ENCODE peak calls at places on chromosomes 5 and 9, in six cellular contexts. M, I, O, Y, Z and Q are unnamed samples.

GRCh38 chr5:77707786-77708185 is 68.4 kb downstream of the TBCA start:
- DNase-seq in Z (peak; percentile 12), Y (no peak), O (no peak), I (no peak), M (peak; percentile 36), Q (no peak)

GRCh38 chr5:140569197-140569596 is 4.6 kb downstream of the SLC35A4 start:
- DNase-seq in Z (no peak), Y (no peak), O (no peak), I (no peak), M (no peak), Q (peak; percentile 32)

GRCh38 chr5:360277-361027 is 38.9 kb downstream of the AHRR start:
- DNase-seq in Z (no peak), O (no peak), M (no peak), Y (no peak), I (no peak), Q (no peak)

GRCh38 chr5:139637438-139638089 is 10.6 kb upstream of the CXXC5 start:
- DNase-seq in I (peak; percentile 89), O (no peak), Y (peak; percentile 84), M (peak; percentile 74), Z (peak; percentile 90), Q (no peak)

GRCh38 chr5:118775790-118776499 is 212.4 kb downstream of the DTWD2 start:
- DNase-seq in Y (no peak), I (no peak), M (no peak), O (no peak), Z (no peak), Q (no peak)

GRCh38 chr5:166276006-166276405 is 2015.4 kb upstream of the WWC1 start:
- DNase-seq in I (no peak), M (no peak), Z (no peak), Y (no peak), O (no peak), Q (no peak)

GRCh38 chr5:9456435-9457042 is 89.3 kb downstream of the SEMA5A start:
- DNase-seq in I (no peak), M (peak; percentile 97), Z (peak; percentile 73), Y (no peak), O (no peak), Q (no peak)

GRCh38 chr9:12426198-12426864 is 266.9 kb upstream of the TYRP1 start:
- DNase-seq in Z (peak; percentile 48), I (peak; percentile 57), Y (peak; percentile 31), O (no peak), M (no peak), Q (peak; percentile 15)

GRCh38 chr5:97231025-97231636 is 48.1 kb upstream of the RIOK2 start:
- DNase-seq in Y (peak; percentile 30), I (peak; percentile 76), O (no peak), M (peak; percentile 86), Z (peak; percentile 77), Q (peak; percentile 60)

GRCh38 chr5:72478684-72479083 is 28.5 kb downstream of the ZNF366 start:
- DNase-seq in Y (no peak), O (no peak), M (peak; percentile 66), I (no peak), Z (no peak), Q (no peak)

GRCh38 chr5:28077291-28078240 is 1039.2 kb upstream of the CDH9 start:
- DNase-seq in M (no peak), O (no peak), Y (no peak), I (no peak), Z (no peak), Q (no peak)

GRCh38 chr9:127711831-127712274 is 3.6 kb downstream of the PTRH1 start:
- DNase-seq in O (no peak), I (no peak), Y (peak; percentile 63), M (no peak), Z (no peak), Q (no peak)

GRCh38 chr5:30034870-30035269 is 1158.6 kb upstream of the CDH6 start:
- DNase-seq in Z (no peak), I (no peak), Y (no peak), O (no peak), M (no peak), Q (no peak)

GRCh38 chr9:27421567-27421966 is 102.5 kb upstream of the IFNK start:
- DNase-seq in M (no peak), Z (no peak), I (peak; percentile 84), O (no peak), Y (no peak), Q (peak; percentile 95)

GRCh38 chr5:179588166-179588565 is 35.3 kb downstream of the HNRNPH1 start:
- DNase-seq in I (no peak), Y (no peak), M (peak; percentile 67), O (no peak), Z (peak; percentile 40), Q (no peak)

GRCh38 chr5:14228219-14228618 is 85.1 kb downstream of the TRIO start:
- DNase-seq in Z (no peak), M (no peak), O (no peak), I (no peak), Y (no peak), Q (peak; percentile 76)

GRCh38 chr5:135312255-135312935 is 86.6 kb downstream of the MACROH2A1 start:
- DNase-seq in Z (peak; percentile 31), Y (no peak), I (no peak), M (peak; percentile 61), O (no peak), Q (no peak)

GRCh38 chr9:114732842-114733241 is 50.9 kb upstream of the TEX48 start:
- DNase-seq in Y (no peak), M (peak; percentile 27), O (no peak), I (no peak), Z (peak; percentile 8), Q (no peak)

GRCh38 chr5:16536246-16536645 is 70.6 kb upstream of the ZNF622 start:
- DNase-seq in I (no peak), Z (no peak), M (peak; percentile 24), Y (no peak), O (no peak), Q (peak; percentile 46)

GRCh38 chr5:72658767-72659540 is 151.7 kb upstream of the ZNF366 start:
- DNase-seq in Z (peak; percentile 24), M (peak; percentile 54), I (peak; percentile 78), O (no peak), Y (no peak), Q (no peak)

GRCh38 chr5:179793470-179794139 is at the start of gene LTC4S:
- DNase-seq in M (peak; percentile 27), Z (no peak), O (no peak), I (no peak), Y (peak; percentile 27), Q (no peak)

GRCh38 chr9:22446589-22446949 is at the start of gene DMRTA1:
- DNase-seq in M (peak; percentile 25), O (peak; percentile 33), I (peak; percentile 91), Y (peak; percentile 92), Z (peak; percentile 73), Q (peak; percentile 30)

GRCh38 chr9:89463986-89464901 is 33.7 kb downstream of the SEMA4D start:
- DNase-seq in Y (no peak), M (no peak), O (no peak), Z (no peak), I (no peak), Q (no peak)

GRCh38 chr5:170612256-170612656 is 108.4 kb downstream of the KCNIP1 start:
- DNase-seq in Z (no peak), Y (peak; percentile 92), O (peak; percentile 70), M (no peak), I (peak; percentile 72), Q (no peak)

DNA sequence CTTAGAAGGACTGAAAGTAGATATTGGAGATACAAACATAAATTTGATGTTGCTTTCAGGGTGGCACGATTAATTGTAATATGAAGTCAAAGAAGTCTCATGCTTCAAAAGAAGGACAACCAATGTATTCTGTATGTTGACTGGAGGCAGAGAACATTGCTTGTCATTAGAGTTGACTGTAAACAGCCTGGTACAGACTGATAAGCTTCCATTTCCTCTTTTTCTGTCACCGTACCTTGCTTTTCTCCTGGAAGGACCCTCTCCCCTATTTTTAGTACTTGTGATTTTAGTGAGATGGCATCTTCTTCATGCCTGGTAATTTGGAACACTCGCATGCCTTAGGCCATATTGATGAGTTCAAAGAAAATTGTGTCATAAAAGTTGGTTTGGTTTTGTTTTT is 809.4 kb downstream of the PRELID2 start:
- DNase-seq in I (no peak), O (no peak), Z (no peak), M (no peak), Y (no peak), Q (no peak)
- H3K27ac ChIP-seq in I (no peak overlapping the region), O (no peak overlapping the region), Z (no peak overlapping the region), M (no peak overlapping the region), Y (no peak overlapping the region), Q (no peak overlapping the region)

GRCh38 chr9:136012651-136013050 is 51.5 kb upstream of the UBAC1 start:
- DNase-seq in Z (no peak), I (no peak), Y (no peak), M (peak; percentile 15), O (no peak), Q (no peak)

GRCh38 chr9:136010615-136011341 is 49.6 kb upstream of the UBAC1 start:
- DNase-seq in O (no peak), I (no peak), M (no peak), Y (peak; percentile 60), Z (no peak), Q (no peak)

GRCh38 chr9:136013116-136013515 is 51.9 kb upstream of the UBAC1 start:
- DNase-seq in I (no peak), Y (no peak), O (no peak), M (no peak), Z (no peak), Q (no peak)

GRCh38 chr9:136011376-136011702 is 50.2 kb upstream of the UBAC1 start:
- DNase-seq in I (no peak), O (no peak), M (no peak), Z (no peak), Y (no peak), Q (no peak)

GRCh38 chr9:136011703-136012496 is 50.7 kb upstream of the UBAC1 start:
- DNase-seq in M (peak; percentile 59), Y (no peak), I (no peak), O (no peak), Z (peak; percentile 86), Q (no peak)
- H4K8ac ChIP-seq in M (peak overlapping the region; percentile 70), Y (no peak overlapping the region), I (no peak overlapping the region), O (peak overlapping the region; percentile 63), Z (peak overlapping the region; percentile 98), Q (no peak overlapping the region)

GRCh38 chr5:1963358-1963757 is 80.6 kb upstream of the IRX4 start:
- DNase-seq in O (no peak), Z (no peak), Y (no peak), M (no peak), I (no peak), Q (no peak)
- H3K27ac ChIP-seq in O (no peak overlapping the region), Z (no peak overlapping the region), Y (no peak overlapping the region), M (no peak overlapping the region), I (no peak overlapping the region), Q (no peak overlapping the region)

DNA sequence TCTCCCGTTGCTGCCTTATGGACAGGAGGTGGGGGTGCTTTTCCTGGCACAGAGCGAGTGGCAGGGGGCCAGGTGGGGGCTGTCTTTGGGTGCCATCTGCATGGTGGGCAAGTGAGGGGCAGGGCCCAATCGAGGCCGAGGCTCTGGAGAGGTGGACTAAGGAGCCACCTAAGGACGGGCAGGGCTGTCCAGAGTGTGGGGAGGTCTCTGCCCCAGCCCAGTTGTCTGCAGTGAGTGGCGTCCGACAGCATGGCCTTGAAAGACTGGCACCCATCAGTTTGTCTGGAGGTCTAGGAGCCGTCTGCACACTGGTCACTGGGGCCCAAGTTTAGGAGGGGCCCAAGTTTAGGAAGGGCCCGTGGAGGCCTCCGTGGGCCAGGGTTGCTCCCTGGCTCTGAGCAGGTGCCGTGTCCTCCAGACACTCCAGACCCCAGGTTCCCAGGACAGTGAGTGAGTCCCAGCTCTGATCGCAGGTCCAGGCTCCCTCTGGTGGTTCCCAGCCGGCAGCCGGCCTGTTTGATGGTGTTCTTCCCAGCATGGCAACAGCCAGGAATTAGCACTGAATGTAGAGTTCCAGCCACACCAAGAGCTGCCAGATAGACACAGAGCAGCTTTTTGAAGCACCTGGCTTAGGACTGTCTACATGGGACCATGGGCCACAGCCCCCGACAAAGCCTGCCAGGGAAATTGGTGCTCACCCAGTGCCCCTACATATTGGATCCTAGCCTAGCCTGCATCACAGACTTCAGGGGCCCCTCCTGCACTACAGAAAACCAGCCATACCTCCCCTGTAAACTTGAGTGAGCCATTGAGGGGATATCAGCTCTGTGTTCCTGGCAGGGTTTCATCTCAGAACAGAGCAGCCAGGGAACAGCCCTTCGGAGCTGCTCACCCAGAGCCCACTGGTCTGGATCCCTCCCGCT is 120.9 kb downstream of the WNK2 start:
- DNase-seq in M (peak; percentile 41), Y (peak; percentile 83), I (peak; percentile 82), O (peak; percentile 46), Z (peak; percentile 47), Q (peak; percentile 64)
- H4K8ac ChIP-seq in M (no peak overlapping the region), Y (no peak overlapping the region), I (no peak overlapping the region), O (peak overlapping the region; percentile 60), Z (no peak overlapping the region), Q (no peak overlapping the region)